ENCODE peak calls at places on chromosomes 4 and X, in five cellular contexts. One of them, this sample, is unnamed.

GRCh38 chr4:102612824-102613366 is 111.7 kb downstream of the NFKB1 start:
- DNase-seq in effector CD4-positive, alpha-beta T cell: peak
- DNase-seq in substantia nigra: no peak
- DNase-seq in ELF-1: no peak
- DNase-seq in stimulated activated CD4-positive, alpha-beta T cell treated with anti-CD3 and anti-CD28 coated beads, TNF-alpha, amount 100 ng/mL, for 4 hours: no peak
- DNase-seq in this sample: no peak

GRCh38 chr4:5758741-5759140 is 47.7 kb downstream of the EVC start:
- DNase-seq in effector CD4-positive, alpha-beta T cell: no peak
- DNase-seq in substantia nigra: no peak
- DNase-seq in ELF-1: no peak
- DNase-seq in stimulated activated CD4-positive, alpha-beta T cell treated with anti-CD3 and anti-CD28 coated beads, TNF-alpha, amount 100 ng/mL, for 4 hours: peak
- DNase-seq in this sample: peak

GRCh38 chrX:40845331-40845911 is 110.1 kb upstream of the MED14 start:
- DNase-seq in effector CD4-positive, alpha-beta T cell: no peak
- DNase-seq in substantia nigra: no peak
- DNase-seq in ELF-1: peak
- DNase-seq in stimulated activated CD4-positive, alpha-beta T cell treated with anti-CD3 and anti-CD28 coated beads, TNF-alpha, amount 100 ng/mL, for 4 hours: no peak
- DNase-seq in this sample: peak

GRCh38 chr4:128812360-128812958 is 3.0 kb downstream of the JADE1 start:
- DNase-seq in effector CD4-positive, alpha-beta T cell: no peak
- DNase-seq in substantia nigra: peak
- DNase-seq in ELF-1: peak
- DNase-seq in stimulated activated CD4-positive, alpha-beta T cell treated with anti-CD3 and anti-CD28 coated beads, TNF-alpha, amount 100 ng/mL, for 4 hours: peak
- DNase-seq in this sample: peak

GRCh38 chr4:8912506-8912905 is 40.9 kb upstream of the HMX1 start:
- DNase-seq in effector CD4-positive, alpha-beta T cell: no peak
- DNase-seq in substantia nigra: no peak
- DNase-seq in ELF-1: no peak
- DNase-seq in stimulated activated CD4-positive, alpha-beta T cell treated with anti-CD3 and anti-CD28 coated beads, TNF-alpha, amount 100 ng/mL, for 4 hours: no peak
- DNase-seq in this sample: no peak

GRCh38 chr4:105061720-105062119 is 85.0 kb upstream of the TET2 start:
- DNase-seq in effector CD4-positive, alpha-beta T cell: no peak
- DNase-seq in substantia nigra: no peak
- DNase-seq in ELF-1: no peak
- DNase-seq in stimulated activated CD4-positive, alpha-beta T cell treated with anti-CD3 and anti-CD28 coated beads, TNF-alpha, amount 100 ng/mL, for 4 hours: no peak
- DNase-seq in this sample: no peak

GRCh38 chr4:186900980-186901379 is 177.3 kb upstream of the FAT1 start:
- DNase-seq in effector CD4-positive, alpha-beta T cell: no peak
- DNase-seq in substantia nigra: no peak
- DNase-seq in ELF-1: no peak
- DNase-seq in stimulated activated CD4-positive, alpha-beta T cell treated with anti-CD3 and anti-CD28 coated beads, TNF-alpha, amount 100 ng/mL, for 4 hours: no peak
- DNase-seq in this sample: no peak

GRCh38 chr4:104815593-104816156 is 321.0 kb upstream of the CXXC4 start:
- DNase-seq in effector CD4-positive, alpha-beta T cell: no peak
- DNase-seq in substantia nigra: no peak
- DNase-seq in ELF-1: no peak
- DNase-seq in stimulated activated CD4-positive, alpha-beta T cell treated with anti-CD3 and anti-CD28 coated beads, TNF-alpha, amount 100 ng/mL, for 4 hours: no peak
- DNase-seq in this sample: no peak

GRCh38 chr4:130534651-130535050 is 1438.7 kb downstream of the C4orf33 start:
- DNase-seq in effector CD4-positive, alpha-beta T cell: no peak
- DNase-seq in substantia nigra: no peak
- DNase-seq in ELF-1: no peak
- DNase-seq in stimulated activated CD4-positive, alpha-beta T cell treated with anti-CD3 and anti-CD28 coated beads, TNF-alpha, amount 100 ng/mL, for 4 hours: no peak
- DNase-seq in this sample: no peak

GRCh38 chr4:40608628-40609027 is 21.0 kb downstream of the RBM47 start:
- DNase-seq in effector CD4-positive, alpha-beta T cell: no peak
- DNase-seq in substantia nigra: no peak
- DNase-seq in ELF-1: no peak
- DNase-seq in stimulated activated CD4-positive, alpha-beta T cell treated with anti-CD3 and anti-CD28 coated beads, TNF-alpha, amount 100 ng/mL, for 4 hours: no peak
- DNase-seq in this sample: peak

GRCh38 chr4:38117614-38118013 is 157.4 kb downstream of the PTTG2 start:
- DNase-seq in effector CD4-positive, alpha-beta T cell: no peak
- DNase-seq in substantia nigra: no peak
- DNase-seq in ELF-1: no peak
- DNase-seq in stimulated activated CD4-positive, alpha-beta T cell treated with anti-CD3 and anti-CD28 coated beads, TNF-alpha, amount 100 ng/mL, for 4 hours: no peak
- DNase-seq in this sample: no peak

GRCh38 chr4:189804884-189805283 is 135.8 kb upstream of the FRG1 start:
- DNase-seq in effector CD4-positive, alpha-beta T cell: no peak
- DNase-seq in substantia nigra: no peak
- DNase-seq in ELF-1: no peak
- DNase-seq in stimulated activated CD4-positive, alpha-beta T cell treated with anti-CD3 and anti-CD28 coated beads, TNF-alpha, amount 100 ng/mL, for 4 hours: no peak
- DNase-seq in this sample: no peak

GRCh38 chrX:46758163-46758955 is 559 bp downstream of the SLC9A7 start:
- DNase-seq in effector CD4-positive, alpha-beta T cell: no peak
- DNase-seq in substantia nigra: no peak
- DNase-seq in ELF-1: peak
- DNase-seq in stimulated activated CD4-positive, alpha-beta T cell treated with anti-CD3 and anti-CD28 coated beads, TNF-alpha, amount 100 ng/mL, for 4 hours: peak
- DNase-seq in this sample: peak

This sample was measured in fibroblast of villous mesenchyme.